ENCODE peak calls at places on chromosomes 7 and 10, in seven cellular contexts. U is neuronal stem cell, B is H9, Z is mesenchymal stem cell, I is IMR-90, K is H1, F is trophoblast cell. N is an unnamed sample.

GRCh38 chr10:4018054-4018511 is 233.1 kb upstream of the KLF6 start:
- DNase-seq in I (no peak), K (no peak), F (peak), U (no peak), Z (no peak), B (no peak), N (no peak)

GRCh38 chr7:90980545-90980944 is 283.7 kb upstream of the FZD1 start:
- DNase-seq in I (peak), F (no peak), U (no peak), Z (peak), K (no peak), B (no peak), N (no peak)

GRCh38 chr7:74579800-74580685 is 77.5 kb upstream of the GTF2I start:
- DNase-seq in B (no peak), I (peak), U (no peak), F (peak), Z (peak), K (no peak), N (peak)

GRCh38 chr10:69254877-69255276 is 23.4 kb upstream of the HK1 start:
- DNase-seq in I (no peak), U (no peak), K (no peak), F (no peak), B (no peak), Z (no peak), N (no peak)

GRCh38 chr10:7551891-7552731 is 114.7 kb downstream of the ITIH5 start:
- DNase-seq in B (peak), F (peak), U (peak), I (no peak), Z (no peak), K (no peak), N (peak)

GRCh38 chr7:158861004-158861787 is 4.8 kb downstream of the DYNC2I1 start:
- DNase-seq in K (no peak), F (peak), B (no peak), U (no peak), Z (no peak), I (no peak), N (no peak)

GRCh38 chr7:157233677-157234076 is 95.0 kb downstream of the UBE3C start:
- DNase-seq in K (no peak), B (no peak), U (no peak), Z (no peak), I (peak), F (no peak), N (no peak)

GRCh38 chr10:21048086-21048485 is 151.0 kb upstream of the NEBL start:
- DNase-seq in B (no peak), I (no peak), K (no peak), U (no peak), F (peak), Z (peak), N (peak)

GRCh38 chr7:99006739-99007424 is 128.6 kb downstream of the TRRAP start:
- DNase-seq in Z (no peak), F (no peak), I (no peak), K (no peak), U (no peak), B (no peak), N (no peak)

GRCh38 chr10:31774928-31775668 is 153.5 kb downstream of the ARHGAP12 start:
- DNase-seq in I (no peak), K (no peak), F (no peak), B (no peak), U (peak), Z (no peak), N (no peak)

GRCh38 chr7:2029936-2030335 is 202.8 kb downstream of the MAD1L1 start:
- DNase-seq in F (no peak), U (no peak), B (no peak), Z (no peak), K (no peak), I (no peak), N (no peak)

GRCh38 chr10:33273295-33274002 is 61.0 kb downstream of the NRP1 start:
- DNase-seq in F (no peak), U (peak), B (peak), I (peak), K (no peak), Z (peak), N (no peak)

GRCh38 chr7:130363156-130363847 is 17.0 kb upstream of the CPA1 start:
- DNase-seq in Z (peak), B (no peak), F (peak), K (no peak), I (peak), U (no peak), N (peak)

GRCh38 chr10:93199221-93199681 is 125.6 kb downstream of the CYP26A1 start:
- DNase-seq in K (no peak), F (peak), I (peak), Z (peak), B (no peak), U (no peak), N (no peak)

GRCh38 chr10:46787321-46787615 is 124.0 kb upstream of the PTPN20 start:
- DNase-seq in I (peak), B (no peak), F (peak), Z (peak), K (no peak), U (no peak), N (peak)

GRCh38 chr10:62394556-62395018 is 20.4 kb downstream of the ZNF365 start:
- DNase-seq in B (no peak), K (no peak), Z (no peak), I (no peak), U (no peak), F (no peak), N (peak)

GRCh38 chr7:727104-727805 is at the start of gene PRKAR1B:
- DNase-seq in B (peak), K (no peak), Z (no peak), U (no peak), F (no peak), I (no peak), N (no peak)

GRCh38 chr7:128904381-128905197 is 5.9 kb downstream of the KCP start:
- DNase-seq in K (no peak), U (no peak), Z (peak), I (peak), B (peak), F (peak), N (peak)

GRCh38 chr10:45557275-45557905 is 115.2 kb downstream of the ZFAND4 start:
- DNase-seq in B (peak), F (no peak), U (no peak), Z (no peak), K (peak), I (no peak), N (peak)

GRCh38 chr10:116115233-116115632 is 157.8 kb downstream of the GFRA1 start:
- DNase-seq in K (no peak), U (no peak), I (no peak), B (no peak), F (no peak), Z (no peak), N (peak)

GRCh38 chr10:1715821-1716220 is 21.5 kb downstream of the ADARB2 start:
- DNase-seq in U (no peak), Z (peak), K (peak), F (peak), B (peak), I (no peak), N (peak)

GRCh38 chr10:33955676-33956075 is 621.2 kb upstream of the NRP1 start:
- DNase-seq in Z (no peak), K (no peak), B (no peak), U (no peak), F (no peak), I (peak), N (no peak)

GRCh38 chr7:75842836-75843446 is 29.3 kb upstream of the CCL24 start:
- DNase-seq in K (no peak), F (peak), B (no peak), Z (peak), I (peak), U (no peak), N (peak)

GRCh38 chr7:106952658-106953231 is 87.7 kb downstream of the PIK3CG start:
- DNase-seq in I (no peak), F (no peak), Z (peak), K (no peak), B (no peak), U (no peak), N (peak)

GRCh38 chr7:71267734-71268133 is 135.8 kb downstream of the GALNT17 start:
- DNase-seq in Z (no peak), I (no peak), U (no peak), F (no peak), K (no peak), B (no peak), N (peak)

GRCh38 chr7:71271203-71271602 is 139.3 kb downstream of the GALNT17 start:
- DNase-seq in U (no peak), K (no peak), F (no peak), B (no peak), I (no peak), Z (no peak), N (no peak)

GRCh38 chr7:71266912-71267311 is 135.0 kb downstream of the GALNT17 start:
- DNase-seq in K (no peak), I (no peak), B (no peak), F (no peak), U (no peak), Z (no peak), N (peak)

GRCh38 chr7:71278301-71278700 is 146.4 kb downstream of the GALNT17 start:
- DNase-seq in U (no peak), I (no peak), B (no peak), Z (no peak), K (no peak), F (no peak), N (no peak)

GRCh38 chr7:71272509-71273214 is 140.7 kb downstream of the GALNT17 start:
- DNase-seq in U (no peak), K (no peak), F (no peak), Z (no peak), I (no peak), B (no peak), N (no peak)
- H2BK5ac ChIP-seq in U (no peak), K (no peak), F (no peak), Z (no peak), I (no peak), B (no peak), N (no peak)

GRCh38 chr10:29146736-29147135 is 142.1 kb upstream of the LYZL1 start:
- DNase-seq in K (no peak), B (no peak), Z (no peak), F (peak), I (no peak), U (no peak), N (peak)

GRCh38 chr10:29151011-29151410 is 137.9 kb upstream of the LYZL1 start:
- DNase-seq in K (no peak), Z (no peak), F (no peak), I (no peak), B (no peak), U (peak), N (peak)

GRCh38 chr10:29144126-29144525 is 144.7 kb upstream of the LYZL1 start:
- DNase-seq in I (no peak), Z (no peak), B (no peak), K (no peak), U (no peak), F (no peak), N (peak)

GRCh38 chr10:29146311-29146710 is 142.6 kb upstream of the LYZL1 start:
- DNase-seq in K (no peak), Z (no peak), F (no peak), B (no peak), I (no peak), U (no peak), N (no peak)

DNA sequence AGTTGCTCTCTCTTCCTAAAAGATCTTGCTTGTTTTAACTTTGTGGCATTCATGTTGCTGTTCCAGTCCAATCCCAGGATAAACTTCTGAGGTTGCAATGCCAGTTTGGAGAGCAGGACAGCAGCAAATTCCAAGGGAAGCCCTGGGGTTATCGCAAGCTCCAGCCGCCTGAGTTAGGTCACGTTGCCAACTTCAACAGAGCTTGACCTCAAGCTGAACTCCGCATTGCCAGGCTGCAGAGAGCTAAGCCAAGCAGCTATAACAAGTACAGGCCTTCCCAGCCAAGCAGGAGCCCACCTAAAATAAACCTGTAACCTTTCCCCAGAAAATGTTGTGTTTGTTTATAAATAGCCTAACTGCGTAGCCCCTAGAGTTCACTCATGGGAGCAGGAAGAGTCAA is 138.9 kb upstream of the LYZL1 start:
- DNase-seq in B (no peak), Z (no peak), U (no peak), K (no peak), F (peak), I (no peak), N (peak)
- H2BK5ac ChIP-seq in B (no peak), Z (no peak), U (no peak), K (no peak), F (no peak), I (no peak), N (no peak)

GRCh38 chr7:155532792-155533119 is 13.6 kb downstream of the CNPY1 start:
- DNase-seq in F (no peak), B (no peak), I (no peak), K (no peak), U (no peak), Z (no peak), N (no peak)
- H2BK5ac ChIP-seq in F (no peak), B (no peak), I (no peak), K (no peak), U (no peak), Z (no peak), N (no peak)

GRCh38 chr10:79029478-79030390 is 39.0 kb upstream of the ZMIZ1 start:
- DNase-seq in F (no peak), K (no peak), I (no peak), Z (no peak), B (no peak), U (no peak), N (no peak)
- H2BK5ac ChIP-seq in F (no peak), K (no peak), I (no peak), Z (no peak), B (no peak), U (no peak), N (no peak)

GRCh38 chr10:132995909-132996602 is 53.7 kb upstream of the CFAP46 start:
- DNase-seq in B (no peak), I (no peak), U (no peak), F (no peak), K (no peak), Z (no peak), N (no peak)
- H2BK5ac ChIP-seq in B (no peak), I (no peak), U (peak), F (no peak), K (no peak), Z (no peak), N (no peak)

GRCh38 chr7:96182424-96183158 is 139.3 kb downstream of the SLC25A13 start:
- DNase-seq in F (no peak), Z (no peak), K (no peak), I (no peak), B (no peak), U (no peak), N (no peak)

GRCh38 chr7:96184783-96185182 is 137.1 kb downstream of the SLC25A13 start:
- DNase-seq in I (no peak), U (no peak), B (no peak), Z (no peak), F (peak), K (no peak), N (no peak)

GRCh38 chr7:96181174-96181573 is 140.7 kb downstream of the SLC25A13 start:
- DNase-seq in U (no peak), K (no peak), B (no peak), F (no peak), I (no peak), Z (no peak), N (no peak)

GRCh38 chr7:96179863-96180262 is 142.0 kb downstream of the SLC25A13 start:
- DNase-seq in U (no peak), K (no peak), Z (no peak), B (no peak), F (no peak), I (peak), N (no peak)

DNA sequence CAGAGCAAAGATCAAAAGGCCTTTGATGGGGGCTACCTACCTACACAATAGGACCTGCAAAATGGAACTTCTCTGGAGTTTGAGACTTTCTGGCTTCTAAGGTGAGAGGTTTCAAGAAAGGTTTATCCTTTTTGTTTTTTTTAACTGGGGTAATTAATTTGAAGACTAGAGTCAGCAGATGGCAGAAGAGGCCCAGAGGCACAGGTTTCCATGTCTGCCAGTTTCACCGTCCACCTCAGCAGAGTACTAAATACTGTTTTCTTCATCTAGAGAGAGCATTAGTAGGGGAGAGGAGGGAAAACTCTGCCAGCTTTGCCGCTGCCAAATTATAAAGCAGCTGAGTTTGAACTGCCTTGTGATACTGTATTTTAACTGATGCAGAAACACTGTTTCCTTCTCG is 138.7 kb downstream of the SLC25A13 start:
- DNase-seq in I (no peak), F (no peak), U (no peak), K (no peak), Z (no peak), B (no peak), N (no peak)
- H2BK5ac ChIP-seq in I (no peak), F (peak), U (no peak), K (no peak), Z (no peak), B (no peak), N (no peak)

DNA sequence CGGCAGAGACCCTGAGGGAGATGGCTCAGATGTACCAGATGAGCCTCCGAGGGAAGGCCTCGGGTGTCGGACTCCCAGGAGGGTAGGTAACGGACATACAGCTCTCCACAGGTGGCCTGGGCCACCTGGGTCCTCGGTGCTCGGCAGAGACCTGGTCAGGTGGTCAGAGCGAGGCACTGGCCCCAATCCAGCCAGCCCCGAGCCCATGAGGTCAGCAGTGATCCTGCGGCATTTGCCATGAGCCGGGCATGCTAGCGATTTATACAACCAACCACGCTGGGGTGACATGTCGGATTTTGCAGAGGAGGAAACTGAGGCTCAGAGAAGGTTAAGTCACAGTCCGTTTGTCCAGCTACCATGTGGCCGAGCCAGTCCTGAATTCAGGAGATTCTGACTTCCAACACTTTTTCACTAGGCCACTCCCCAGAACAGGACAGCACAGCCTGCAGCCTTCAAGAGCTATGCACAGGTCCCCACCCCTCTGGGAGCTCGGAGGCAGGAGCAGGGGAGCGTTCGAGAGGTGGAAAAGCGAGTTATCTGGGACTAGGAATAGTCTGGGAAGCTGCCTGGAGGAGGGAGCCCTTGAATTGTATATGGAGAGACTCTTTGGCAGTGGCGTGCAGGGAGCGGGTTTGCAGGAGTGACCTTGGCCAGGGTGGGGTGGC is 13.5 kb downstream of the LDB3 start:
- DNase-seq in K (no peak), U (no peak), I (no peak), B (no peak), F (no peak), Z (no peak), N (no peak)
- H2BK5ac ChIP-seq in K (no peak), U (no peak), I (no peak), B (no peak), F (no peak), Z (no peak), N (no peak)

DNA sequence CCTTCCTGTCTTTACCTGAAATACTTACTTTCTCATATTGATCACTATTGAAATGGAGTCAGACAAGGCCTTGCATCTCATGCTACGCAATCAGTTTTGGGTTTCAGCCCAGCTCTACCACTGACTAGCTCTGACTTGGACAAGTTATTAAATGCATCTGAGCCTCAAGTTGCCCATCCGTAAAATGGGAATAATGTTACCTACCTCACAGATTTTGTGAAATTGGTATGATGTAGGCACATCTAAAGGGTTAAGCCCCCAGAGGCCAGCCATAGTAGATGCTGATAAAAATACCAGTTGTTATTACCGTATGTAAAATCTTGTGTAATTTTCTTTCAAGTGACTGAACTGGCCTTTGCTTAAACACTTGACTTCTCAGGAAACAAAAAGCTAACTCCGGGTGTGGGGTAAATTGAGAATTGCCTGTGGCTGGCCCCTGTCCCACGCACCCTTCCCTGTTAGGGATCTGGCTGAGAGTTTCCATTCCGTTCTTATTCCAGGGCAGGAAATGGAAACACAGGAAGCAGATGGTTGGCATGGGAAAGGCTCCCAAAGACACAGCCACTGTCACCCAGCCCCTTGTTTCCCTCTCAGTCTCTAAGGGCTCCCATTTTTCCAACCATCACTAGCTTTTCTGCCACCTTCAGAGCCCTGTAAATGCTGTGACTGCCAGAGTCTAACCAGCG is 7.6 kb downstream of the DUSP5 start:
- DNase-seq in U (no peak), I (no peak), K (no peak), F (no peak), B (no peak), Z (no peak), N (no peak)
- H2BK5ac ChIP-seq in U (no peak), I (no peak), K (no peak), F (no peak), B (no peak), Z (no peak), N (no peak)

GRCh38 chr10:118500477-118501104 is 94.9 kb downstream of the PRLHR start:
- DNase-seq in Z (no peak), U (no peak), K (no peak), I (no peak), F (no peak), B (no peak), N (no peak)

GRCh38 chr10:118497227-118497626 is 98.2 kb downstream of the PRLHR start:
- DNase-seq in Z (no peak), B (no peak), U (no peak), K (no peak), I (no peak), F (no peak), N (no peak)

GRCh38 chr10:118501171-118501570 is 94.3 kb downstream of the PRLHR start:
- DNase-seq in U (no peak), F (no peak), Z (no peak), I (no peak), B (no peak), K (no peak), N (no peak)

GRCh38 chr10:118498623-118499022 is 96.8 kb downstream of the PRLHR start:
- DNase-seq in B (no peak), F (no peak), I (no peak), U (no peak), K (no peak), Z (no peak), N (no peak)

DNA sequence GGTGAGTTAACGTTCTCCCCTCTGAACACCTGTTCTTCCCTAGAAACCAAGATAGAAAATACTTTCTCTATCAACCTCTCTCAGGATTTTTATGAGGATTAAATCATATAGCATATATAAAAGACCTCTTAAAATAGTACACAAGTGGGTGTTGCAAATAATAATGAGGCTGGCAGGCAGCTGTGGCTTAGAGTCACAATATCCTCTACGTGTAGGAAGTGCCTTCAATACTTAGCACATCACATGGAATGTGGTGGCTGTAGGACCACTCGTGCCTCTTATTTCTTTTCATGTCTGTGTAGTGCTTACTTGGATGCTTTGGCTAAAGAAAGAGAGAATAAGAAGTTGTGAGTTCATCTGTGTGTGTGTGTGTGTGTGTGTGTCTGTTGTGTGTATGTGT is 96.3 kb downstream of the PRLHR start:
- DNase-seq in Z (no peak), F (no peak), I (no peak), K (no peak), B (no peak), U (no peak), N (no peak)
- H2BK5ac ChIP-seq in Z (no peak), F (no peak), I (no peak), K (no peak), B (no peak), U (no peak), N (no peak)